ENCODE peak calls at places on chromosomes 11 and 22, in six cellular contexts. One of them, this sample, is unnamed.
A peak's percentile ranks its signal among the peaks of the same experiment; 100 is the strongest.

GRCh38 chr22:35150163-35151107 is 84.5 kb downstream of the ISX start:
- DNase-seq in fibroblast of lung: peak; percentile 10
- DNase-seq in A549: peak; percentile 13
- DNase-seq in HCT116: peak; percentile 24
- DNase-seq in Caco-2: peak; percentile 81
- DNase-seq in neural progenitor cell: peak; percentile 74
- DNase-seq in this sample: peak; percentile 50

GRCh38 chr22:19941365-19942070 is at the start of the genes COMT and TXNRD2:
- DNase-seq in fibroblast of lung: peak; percentile 59
- DNase-seq in A549: peak; percentile 62
- DNase-seq in HCT116: no peak
- DNase-seq in Caco-2: peak; percentile 88
- DNase-seq in neural progenitor cell: no peak
- DNase-seq in this sample: peak; percentile 81

GRCh38 chr11:100827934-100828661 is 141.0 kb downstream of the ARHGAP42 start:
- DNase-seq in fibroblast of lung: peak; percentile 88
- DNase-seq in A549: peak; percentile 18
- DNase-seq in HCT116: peak; percentile 48
- DNase-seq in Caco-2: peak; percentile 85
- DNase-seq in neural progenitor cell: peak; percentile 54
- DNase-seq in this sample: no peak

GRCh38 chr22:18056802-18057474 is 20.9 kb upstream of the PEX26 start:
- DNase-seq in fibroblast of lung: no peak
- DNase-seq in A549: no peak
- DNase-seq in HCT116: no peak
- DNase-seq in Caco-2: no peak
- DNase-seq in neural progenitor cell: no peak
- DNase-seq in this sample: no peak

GRCh38 chr11:41115066-41115465 is 344.4 kb downstream of the LRRC4C start:
- DNase-seq in fibroblast of lung: no peak
- DNase-seq in A549: no peak
- DNase-seq in HCT116: no peak
- DNase-seq in Caco-2: no peak
- DNase-seq in neural progenitor cell: no peak
- DNase-seq in this sample: no peak

GRCh38 chr11:84249344-84250135 is 963.4 kb upstream of the CCDC90B start:
- DNase-seq in fibroblast of lung: peak; percentile 55
- DNase-seq in A549: no peak
- DNase-seq in HCT116: no peak
- DNase-seq in Caco-2: no peak
- DNase-seq in neural progenitor cell: no peak
- DNase-seq in this sample: no peak

GRCh38 chr11:34915136-34916013 is 804 bp downstream of the APIP start:
- DNase-seq in fibroblast of lung: peak; percentile 45
- DNase-seq in A549: peak; percentile 8
- DNase-seq in HCT116: no peak
- DNase-seq in Caco-2: no peak
- DNase-seq in neural progenitor cell: no peak
- DNase-seq in this sample: no peak

GRCh38 chr22:27107824-27108223 is 450.4 kb downstream of the MIAT start:
- DNase-seq in fibroblast of lung: peak; percentile 99
- DNase-seq in A549: peak; percentile 70
- DNase-seq in HCT116: peak; percentile 70
- DNase-seq in Caco-2: no peak
- DNase-seq in neural progenitor cell: no peak
- DNase-seq in this sample: peak; percentile 76

GRCh38 chr11:92492372-92492771 is 267.8 kb downstream of the FAT3 start:
- DNase-seq in fibroblast of lung: no peak
- DNase-seq in A549: no peak
- DNase-seq in HCT116: no peak
- DNase-seq in Caco-2: no peak
- DNase-seq in neural progenitor cell: no peak
- DNase-seq in this sample: no peak

GRCh38 chr11:72217856-72218745 is 1.5 kb downstream of the FOLR2 start:
- DNase-seq in fibroblast of lung: no peak
- DNase-seq in A549: no peak
- DNase-seq in HCT116: no peak
- DNase-seq in Caco-2: no peak
- DNase-seq in neural progenitor cell: no peak
- DNase-seq in this sample: peak; percentile 10

GRCh38 chr11:9590717-9591116 is 17.2 kb downstream of the WEE1 start:
- DNase-seq in fibroblast of lung: no peak
- DNase-seq in A549: no peak
- DNase-seq in HCT116: no peak
- DNase-seq in Caco-2: no peak
- DNase-seq in neural progenitor cell: no peak
- DNase-seq in this sample: no peak

GRCh38 chr11:130145975-130146776 is 13.4 kb upstream of the ST14 start:
- DNase-seq in fibroblast of lung: peak; percentile 23
- DNase-seq in A549: peak; percentile 52
- DNase-seq in HCT116: peak; percentile 87
- DNase-seq in Caco-2: peak; percentile 98
- DNase-seq in neural progenitor cell: no peak
- DNase-seq in this sample: peak; percentile 82

GRCh38 chr22:43862074-43862881 is at the start of gene SULT4A1:
- DNase-seq in fibroblast of lung: peak; percentile 36
- DNase-seq in A549: no peak
- DNase-seq in HCT116: peak; percentile 19
- DNase-seq in Caco-2: no peak
- DNase-seq in neural progenitor cell: peak; percentile 91
- DNase-seq in this sample: no peak

GRCh38 chr22:35430897-35431322 is 31.0 kb downstream of the MCM5 start:
- DNase-seq in fibroblast of lung: peak; percentile 89
- DNase-seq in A549: peak; percentile 75
- DNase-seq in HCT116: peak; percentile 32
- DNase-seq in Caco-2: peak; percentile 91
- DNase-seq in neural progenitor cell: peak; percentile 84
- DNase-seq in this sample: peak; percentile 92

GRCh38 chr11:103338621-103339484 is 229.6 kb downstream of the DYNC2H1 start:
- DNase-seq in fibroblast of lung: peak; percentile 58
- DNase-seq in A549: no peak
- DNase-seq in HCT116: no peak
- DNase-seq in Caco-2: peak; percentile 79
- DNase-seq in neural progenitor cell: peak; percentile 44
- DNase-seq in this sample: no peak

GRCh38 chr11:45176996-45177395 is 30.6 kb downstream of the PRDM11 start:
- DNase-seq in fibroblast of lung: no peak
- DNase-seq in A549: no peak
- DNase-seq in HCT116: no peak
- DNase-seq in Caco-2: no peak
- DNase-seq in neural progenitor cell: no peak
- DNase-seq in this sample: peak; percentile 40

GRCh38 chr11:45800261-45800660 is 4.7 kb upstream of the SLC35C1 start:
- DNase-seq in fibroblast of lung: no peak
- DNase-seq in A549: no peak
- DNase-seq in HCT116: no peak
- DNase-seq in Caco-2: no peak
- DNase-seq in neural progenitor cell: no peak
- DNase-seq in this sample: no peak

GRCh38 chr22:19522190-19522880 is 1.9 kb downstream of the CLDN5 start:
- DNase-seq in fibroblast of lung: no peak
- DNase-seq in A549: no peak
- DNase-seq in HCT116: no peak
- DNase-seq in Caco-2: no peak
- DNase-seq in neural progenitor cell: no peak
- DNase-seq in this sample: no peak

GRCh38 chr11:27839226-27839913 is 139.1 kb upstream of the BDNF start:
- DNase-seq in fibroblast of lung: peak; percentile 27
- DNase-seq in A549: no peak
- DNase-seq in HCT116: no peak
- DNase-seq in Caco-2: peak; percentile 9
- DNase-seq in neural progenitor cell: no peak
- DNase-seq in this sample: no peak

GRCh38 chr11:107076832-107077231 is 58.6 kb upstream of the GUCY1A2 start:
- DNase-seq in fibroblast of lung: peak; percentile 10
- DNase-seq in A549: no peak
- DNase-seq in HCT116: no peak
- DNase-seq in Caco-2: no peak
- DNase-seq in neural progenitor cell: no peak
- DNase-seq in this sample: no peak

GRCh38 chr11:118180300-118180703 is 3.9 kb upstream of the SCN2B start:
- DNase-seq in fibroblast of lung: peak; percentile 23
- DNase-seq in A549: no peak
- DNase-seq in HCT116: peak; percentile 55
- DNase-seq in Caco-2: no peak
- DNase-seq in neural progenitor cell: peak; percentile 76
- DNase-seq in this sample: no peak

DNA sequence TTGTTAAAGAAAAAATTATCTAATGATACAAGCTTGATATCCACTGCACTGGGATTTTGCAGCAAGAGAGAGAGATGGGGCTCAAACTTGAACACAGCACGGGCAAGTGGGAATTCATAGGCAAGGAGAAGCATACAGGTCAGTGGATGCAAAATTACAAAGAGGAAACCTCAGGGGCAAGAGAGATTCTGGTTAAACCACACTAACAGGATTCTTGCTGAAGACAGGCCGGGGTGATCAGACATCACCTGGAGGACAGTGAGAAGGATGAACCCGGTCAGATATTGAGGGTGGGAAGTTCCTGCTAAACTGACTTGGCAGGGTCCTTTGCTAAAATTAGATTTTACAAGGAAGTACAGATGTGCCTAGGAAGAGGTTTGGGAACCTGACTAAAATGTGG is 2.5 kb upstream of the PLAAT4 start:
- DNase-seq in fibroblast of lung: no peak
- DNase-seq in A549: no peak
- DNase-seq in HCT116: no peak
- DNase-seq in Caco-2: no peak
- DNase-seq in neural progenitor cell: no peak
- DNase-seq in this sample: no peak
- H3K4me1 ChIP-seq in fibroblast of lung: peaks cover 14% of the 10 kb centered on the region
- H3K4me1 ChIP-seq in A549: peaks cover 40% of the 10 kb centered on the region
- H3K4me1 ChIP-seq in HCT116: peaks cover 8% of the 10 kb centered on the region
- H3K4me1 ChIP-seq in Caco-2: peaks cover 55% of the 10 kb centered on the region
- H3K4me1 ChIP-seq in neural progenitor cell: peaks cover 45% of the 10 kb centered on the region
- H3K4me1 ChIP-seq in this sample: peaks cover 35% of the 10 kb centered on the region

DNA sequence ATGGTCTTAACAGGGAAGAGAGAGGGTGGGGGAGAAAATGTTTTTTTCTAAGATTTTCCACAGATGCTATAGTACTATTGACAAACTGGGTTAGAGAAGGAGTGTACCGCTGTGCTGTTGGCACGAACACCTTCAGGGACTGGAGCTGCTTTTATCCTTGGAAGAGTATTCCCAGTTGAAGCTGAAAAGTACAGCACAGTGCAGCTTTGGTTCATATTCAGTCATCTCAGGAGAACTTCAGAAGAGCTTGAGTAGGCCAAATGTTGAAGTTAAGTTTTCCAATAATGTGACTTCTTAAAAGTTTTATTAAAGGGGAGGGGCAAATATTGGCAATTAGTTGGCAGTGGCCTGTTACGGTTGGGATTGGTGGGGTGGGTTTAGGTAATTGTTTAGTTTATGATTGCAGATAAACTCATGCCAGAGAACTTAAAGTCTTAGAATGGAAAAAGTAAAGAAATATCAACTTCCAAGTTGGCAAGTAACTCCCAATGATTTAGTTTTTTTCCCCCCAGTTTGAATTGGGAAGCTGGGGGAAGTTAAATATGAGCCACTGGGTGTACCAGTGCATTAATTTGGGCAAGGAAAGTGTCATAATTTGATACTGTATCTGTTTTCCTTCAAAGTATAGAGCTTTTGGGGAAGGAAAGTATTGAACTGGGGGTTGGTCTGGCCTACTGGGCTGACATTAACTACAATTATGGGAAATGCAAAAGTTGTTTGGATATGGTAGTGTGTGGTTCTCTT is 2.9 kb downstream of the MALAT1 start:
- DNase-seq in fibroblast of lung: peak; percentile 35
- DNase-seq in A549: no peak
- DNase-seq in HCT116: no peak
- DNase-seq in Caco-2: peak; percentile 15
- DNase-seq in neural progenitor cell: no peak
- DNase-seq in this sample: no peak
- H3K4me3 ChIP-seq in fibroblast of lung: peak overlapping the region; percentile 74
- H3K4me3 ChIP-seq in A549: peak overlapping the region; percentile 90
- H3K4me3 ChIP-seq in HCT116: peak overlapping the region; percentile 57
- H3K4me3 ChIP-seq in Caco-2: peak overlapping the region; percentile 81
- H3K4me3 ChIP-seq in neural progenitor cell: peak overlapping the region; percentile 93
- H3K4me3 ChIP-seq in this sample: peak overlapping the region; percentile 77

DNA sequence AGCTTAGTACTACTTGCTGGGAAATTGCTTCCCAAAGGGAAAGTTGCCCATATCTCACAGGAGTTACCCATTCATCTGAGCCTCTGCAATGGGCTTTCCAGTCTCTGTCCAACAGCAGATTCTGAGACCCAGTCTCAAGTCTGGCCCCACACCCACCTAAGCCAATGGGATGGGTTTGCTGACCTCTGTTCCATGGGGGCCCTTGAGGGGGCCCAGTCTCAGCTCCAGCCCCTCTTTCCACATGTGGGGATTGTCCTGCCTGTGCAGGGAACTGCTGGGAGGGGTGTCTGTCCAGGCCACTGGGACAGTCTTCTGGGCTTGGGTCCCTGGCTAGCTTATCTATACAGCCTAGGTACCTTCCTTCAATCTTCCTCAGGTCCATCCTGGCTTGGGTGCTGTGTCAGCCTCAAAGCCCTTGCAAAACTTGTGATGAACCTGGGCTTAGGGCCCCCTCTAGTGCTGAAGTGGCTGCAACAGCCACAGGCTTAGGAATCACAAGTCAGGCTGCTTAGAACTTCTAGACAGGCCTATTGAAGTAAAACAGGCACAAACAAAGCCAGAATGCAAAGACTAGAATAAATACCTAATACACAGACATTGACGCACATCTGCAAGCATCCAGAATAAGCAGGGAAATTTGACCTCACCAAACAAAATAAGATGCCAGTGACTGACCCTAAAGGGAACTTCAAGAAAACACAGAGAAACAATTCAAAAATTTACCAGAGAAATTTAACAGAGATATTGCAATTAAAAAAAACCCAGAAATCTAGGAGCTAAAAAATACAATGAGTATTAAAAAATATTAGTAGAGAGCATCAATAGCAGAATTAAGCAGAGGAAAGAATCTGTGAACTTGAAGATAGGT is 11.7 kb upstream of the PATL1 start:
- DNase-seq in fibroblast of lung: peak; percentile 69
- DNase-seq in A549: peak; percentile 75
- DNase-seq in HCT116: peak; percentile 77
- DNase-seq in Caco-2: peak; percentile 88
- DNase-seq in neural progenitor cell: peak; percentile 86
- DNase-seq in this sample: peak; percentile 75
- TF ChIP-seq CTCF in fibroblast of lung: peak; percentile 96
- TF ChIP-seq CTCF in A549: peak; percentile 81
- TF ChIP-seq CTCF in HCT116: peak; percentile 83
- TF ChIP-seq CTCF in Caco-2: peak; percentile 86
- TF ChIP-seq CTCF in neural progenitor cell: peak; percentile 88
- TF ChIP-seq CTCF in this sample: peak; percentile 44

DNA sequence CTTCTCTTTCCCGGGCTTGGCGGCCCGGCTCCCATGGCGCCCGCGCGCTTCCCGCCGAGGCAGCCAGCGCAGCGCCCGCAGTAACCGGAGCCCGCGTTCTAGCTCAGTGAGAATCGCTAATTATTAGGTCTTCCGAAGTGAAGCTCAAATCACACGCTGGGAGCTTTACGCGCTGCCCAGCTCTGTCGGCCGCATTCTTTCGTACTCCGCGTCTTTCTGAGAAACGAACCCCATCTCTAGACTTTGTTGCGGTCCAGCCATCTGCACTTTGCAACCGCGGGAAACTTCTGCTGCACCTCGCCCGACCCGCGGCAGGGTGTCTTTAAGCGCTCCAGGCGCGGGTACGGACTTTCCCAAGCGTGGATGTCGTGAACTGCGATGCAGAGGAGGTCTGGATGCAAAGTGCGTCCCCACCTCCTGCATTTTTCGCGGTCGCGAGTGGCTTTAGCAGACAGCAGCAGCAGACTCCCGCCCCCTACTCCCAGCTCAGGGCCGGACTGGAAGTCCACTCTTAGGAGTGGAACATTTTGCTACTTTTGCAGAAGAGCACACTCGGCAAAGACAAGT is 6.0 kb upstream of the PAX6 start:
- DNase-seq in fibroblast of lung: peak; percentile 35
- DNase-seq in A549: no peak
- DNase-seq in HCT116: no peak
- DNase-seq in Caco-2: no peak
- DNase-seq in neural progenitor cell: peak; percentile 86
- DNase-seq in this sample: no peak
- H3K4me1 ChIP-seq in fibroblast of lung: peaks cover 5% of the 10 kb centered on the region
- H3K4me1 ChIP-seq in A549: no peaks in the 10 kb centered on the region
- H3K4me1 ChIP-seq in HCT116: peaks cover 6% of the 10 kb centered on the region
- H3K4me1 ChIP-seq in Caco-2: peaks cover 20% of the 10 kb centered on the region
- H3K4me1 ChIP-seq in neural progenitor cell: peaks cover 81% of the 10 kb centered on the region
- H3K4me1 ChIP-seq in this sample: peaks cover 81% of the 10 kb centered on the region